ENCODE peak calls at places on chromosomes 6 and 20, in five cellular contexts. Y is cardiac septum, U is NCI-H1417, W is brain microvascular endothelial cell, A is activated T-cell treated with anti-CD3 and anti-CD28 coated beads for 48 hours. N is an unnamed sample.

GRCh38 chr20:8414611-8415274 is 282.7 kb downstream of the PLCB1 start:
- DNase-seq in Y (no peak), U (no peak), W (peak; percentile 19), A (no peak), N (no peak)

GRCh38 chr6:106547961-106548453 is 81.3 kb downstream of the RTN4IP1 start:
- DNase-seq in Y (no peak), U (no peak), W (peak; percentile 59), A (no peak), N (no peak)

GRCh38 chr6:85911067-85911466 is 268.4 kb upstream of the SYNCRIP start:
- DNase-seq in Y (no peak), U (no peak), W (no peak), A (no peak), N (no peak)

GRCh38 chr20:3203315-3204123 is 963 bp downstream of the DDRGK1 start:
- DNase-seq in Y (no peak), U (peak; percentile 47), W (no peak), A (peak; percentile 39), N (no peak)

GRCh38 chr6:148883270-148883669 is 136.4 kb downstream of the UST start:
- DNase-seq in Y (no peak), U (no peak), W (no peak), A (no peak), N (no peak)

GRCh38 chr20:59004493-59004762 is 2.6 kb downstream of the CTSZ start:
- DNase-seq in Y (no peak), U (no peak), W (no peak), A (no peak), N (no peak)

GRCh38 chr6:27078734-27079357 is 168.7 kb upstream of the PRSS16 start:
- DNase-seq in Y (no peak), U (peak; percentile 65), W (peak; percentile 71), A (peak; percentile 21), N (peak; percentile 16)

GRCh38 chr6:84035484-84035883 is 1.9 kb downstream of the MRAP2 start:
- DNase-seq in Y (no peak), U (no peak), W (no peak), A (no peak), N (no peak)

GRCh38 chr20:39823239-39823638 is 861.1 kb downstream of the DHX35 start:
- DNase-seq in Y (no peak), U (no peak), W (peak; percentile 93), A (no peak), N (no peak)